ENCODE peak calls at places on chromosome 1, in four cellular contexts. X is C1 segment of cervical spinal cord; S is left ventricle myocardium superior; I is CD4-positive, alpha-beta T cell. O is an unnamed sample.

GRCh38 chr1:167524651-167525050 is 6.3 kb upstream of the CD247 start:
- DNase-seq in X (no peak), S (no peak), I (no peak), O (no peak)

GRCh38 chr1:151936203-151936602 is 26.9 kb upstream of the THEM4 start:
- DNase-seq in X (no peak), S (no peak), I (no peak), O (no peak)

GRCh38 chr1:84271452-84272273 is 29.8 kb upstream of the SAMD13 start:
- DNase-seq in X (no peak), S (no peak), I (no peak), O (no peak)

GRCh38 chr1:62597281-62597680 is at the start of gene ANGPTL3:
- DNase-seq in X (no peak), S (no peak), I (no peak), O (no peak)

GRCh38 chr1:46549697-46550681 is 1.5 kb downstream of the KNCN start:
- DNase-seq in X (no peak), S (no peak), I (peak), O (no peak)

GRCh38 chr1:172778461-172779455 is 119.9 kb downstream of the FASLG start:
- DNase-seq in X (no peak), S (no peak), I (no peak), O (no peak)

GRCh38 chr1:100613817-100614559 is 76.0 kb downstream of the GPR88 start:
- DNase-seq in X (no peak), S (no peak), I (no peak), O (no peak)

GRCh38 chr1:85596531-85596930 is 16.0 kb downstream of the CCN1 start:
- DNase-seq in X (no peak), S (no peak), I (no peak), O (no peak)

O was measured in natural killer cell treated with Interleukin-12 subunit alpha and Interleukin-12 subunit beta and Interleukin-15 and Interleukin-18, amount 100 ng/mL, for 72 hours.